ENCODE peak calls at places on chromosomes 12 and 14, in four cellular contexts. One of them, this sample, is unnamed.

GRCh38 chr14:60722163-60722835 is 1.9 kb downstream of the SIX4 start:
- DNase-seq in heart left ventricle: no peak
- DNase-seq in IMR-90: peak
- DNase-seq in AG09309: no peak
- DNase-seq in this sample: peak

GRCh38 chr12:90396556-90396955 is 558.4 kb downstream of the CCER1 start:
- DNase-seq in heart left ventricle: no peak
- DNase-seq in IMR-90: no peak
- DNase-seq in AG09309: no peak
- DNase-seq in this sample: no peak

GRCh38 chr12:50110127-50110761 is 1.8 kb upstream of the COX14 start:
- DNase-seq in heart left ventricle: peak
- DNase-seq in IMR-90: no peak
- DNase-seq in AG09309: no peak
- DNase-seq in this sample: peak

GRCh38 chr14:90819734-90820393 is 3.6 kb upstream of the TTC7B start:
- DNase-seq in heart left ventricle: no peak
- DNase-seq in IMR-90: no peak
- DNase-seq in AG09309: no peak
- DNase-seq in this sample: no peak

GRCh38 chr14:41663478-41663845 is 56.8 kb downstream of the LRFN5 start:
- DNase-seq in heart left ventricle: no peak
- DNase-seq in IMR-90: peak
- DNase-seq in AG09309: no peak
- DNase-seq in this sample: no peak

GRCh38 chr12:18446245-18446644 is 184.9 kb downstream of the PIK3C2G start:
- DNase-seq in heart left ventricle: no peak
- DNase-seq in IMR-90: no peak
- DNase-seq in AG09309: no peak
- DNase-seq in this sample: peak

GRCh38 chr12:7411343-7411742 is 32.6 kb downstream of the CD163L1 start:
- DNase-seq in heart left ventricle: no peak
- DNase-seq in IMR-90: no peak
- DNase-seq in AG09309: no peak
- DNase-seq in this sample: no peak

GRCh38 chr14:50734950-50735697 is 67.0 kb upstream of the SAV1 start:
- DNase-seq in heart left ventricle: no peak
- DNase-seq in IMR-90: no peak
- DNase-seq in AG09309: no peak
- DNase-seq in this sample: no peak

GRCh38 chr12:21941522-21942376 is 523 bp upstream of the ABCC9 start:
- DNase-seq in heart left ventricle: peak
- DNase-seq in IMR-90: peak
- DNase-seq in AG09309: no peak
- DNase-seq in this sample: no peak

GRCh38 chr14:103185051-103186027 is 62.1 kb downstream of the TNFAIP2 start:
- DNase-seq in heart left ventricle: no peak
- DNase-seq in IMR-90: peak
- DNase-seq in AG09309: no peak
- DNase-seq in this sample: peak

GRCh38 chr12:44286336-44286735 is 450.5 kb downstream of the TMEM117 start:
- DNase-seq in heart left ventricle: no peak
- DNase-seq in IMR-90: peak
- DNase-seq in AG09309: peak
- DNase-seq in this sample: no peak

GRCh38 chr12:32402170-32402569 is 2.8 kb downstream of the FGD4 start:
- DNase-seq in heart left ventricle: no peak
- DNase-seq in IMR-90: no peak
- DNase-seq in AG09309: no peak
- DNase-seq in this sample: no peak
- TF ChIP-seq CTCF in heart left ventricle: no peak
- TF ChIP-seq CTCF in IMR-90: no peak
- TF ChIP-seq CTCF in AG09309: no peak
- TF ChIP-seq CTCF in this sample: no peak

DNA sequence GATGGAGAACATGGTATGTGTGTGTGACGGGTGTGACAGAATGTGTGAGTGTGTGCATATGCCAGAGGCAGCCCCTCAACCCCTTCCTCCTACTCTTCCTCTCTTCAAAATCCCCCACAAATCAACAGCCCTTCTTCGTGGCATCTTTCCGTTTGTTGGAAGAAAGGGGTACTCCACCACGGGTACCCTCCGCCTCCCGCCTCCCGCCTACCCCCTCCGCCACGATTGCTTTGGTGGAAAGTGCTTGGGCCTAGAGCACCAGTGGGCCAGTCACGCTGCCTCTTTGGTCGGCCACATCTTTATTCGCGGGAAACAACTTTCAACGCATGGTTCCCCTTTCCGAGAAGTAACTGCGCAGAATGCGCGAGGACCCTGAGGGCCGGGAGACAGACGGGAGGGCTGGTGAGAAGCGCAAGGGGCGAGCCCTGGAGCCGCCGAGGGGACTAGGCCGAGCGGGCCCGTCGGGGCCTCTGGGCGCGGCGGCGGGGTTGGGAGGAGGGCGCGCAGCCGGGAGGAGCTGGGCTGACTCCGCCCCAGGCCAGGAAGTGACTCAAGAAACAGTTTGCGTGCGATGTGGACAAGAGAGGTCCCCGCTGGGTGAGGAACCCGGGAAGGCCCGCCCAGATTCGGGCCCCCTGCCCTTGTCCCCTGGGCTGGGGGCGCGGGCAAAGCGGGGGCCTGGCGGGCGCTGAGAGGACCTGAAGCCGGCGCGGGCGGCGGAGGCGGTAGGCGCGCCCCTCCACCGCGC is at the start of the genes CBLN3 and KHNYN:
- DNase-seq in heart left ventricle: peak
- DNase-seq in IMR-90: peak
- DNase-seq in AG09309: peak
- DNase-seq in this sample: peak
- TF ChIP-seq CTCF in heart left ventricle: no peak
- TF ChIP-seq CTCF in IMR-90: no peak
- TF ChIP-seq CTCF in AG09309: no peak
- TF ChIP-seq CTCF in this sample: no peak

GRCh38 chr14:76186318-76187027 is 34.8 kb downstream of the GPATCH2L start:
- DNase-seq in heart left ventricle: no peak
- DNase-seq in IMR-90: no peak
- DNase-seq in AG09309: no peak
- DNase-seq in this sample: peak

GRCh38 chr14:76175942-76176341 is 24.2 kb downstream of the GPATCH2L start:
- DNase-seq in heart left ventricle: no peak
- DNase-seq in IMR-90: no peak
- DNase-seq in AG09309: no peak
- DNase-seq in this sample: no peak

DNA sequence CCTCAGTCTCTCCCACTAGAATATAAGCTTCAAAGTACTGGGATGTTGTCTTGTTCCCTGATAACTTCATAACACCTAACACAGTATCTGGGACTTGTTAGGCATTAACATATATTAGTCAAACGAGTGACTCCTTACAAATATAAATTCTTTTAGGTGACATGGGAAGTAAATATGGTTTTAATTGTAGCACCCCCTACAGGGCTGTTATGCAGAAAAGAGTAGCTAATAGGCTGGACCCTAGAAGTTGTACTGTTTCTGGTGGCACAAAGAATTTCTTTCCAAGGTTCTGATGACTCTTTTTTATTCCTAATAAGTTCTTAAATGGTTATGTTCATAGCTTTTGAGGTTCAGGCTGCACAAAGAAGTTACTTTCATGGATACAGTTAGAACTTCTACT is 29.8 kb downstream of the GPATCH2L start:
- DNase-seq in heart left ventricle: no peak
- DNase-seq in IMR-90: no peak
- DNase-seq in AG09309: no peak
- DNase-seq in this sample: no peak
- TF ChIP-seq CTCF in heart left ventricle: no peak
- TF ChIP-seq CTCF in IMR-90: peak
- TF ChIP-seq CTCF in AG09309: peak
- TF ChIP-seq CTCF in this sample: peak

GRCh38 chr12:115946867-115947695 is 330.4 kb downstream of the MED13L start:
- DNase-seq in heart left ventricle: no peak
- DNase-seq in IMR-90: peak
- DNase-seq in AG09309: no peak
- DNase-seq in this sample: no peak
- TF ChIP-seq CTCF in heart left ventricle: no peak
- TF ChIP-seq CTCF in IMR-90: peak
- TF ChIP-seq CTCF in AG09309: peak
- TF ChIP-seq CTCF in this sample: peak

This sample was measured in GM13977.